ENCODE peak calls at places on chromosomes 6 and 20, in four cellular contexts. O is prostate gland, S is suprapubic skin, K is IMR-90. D is an unnamed sample.

GRCh38 chr6:161242779-161243693 is 30.8 kb downstream of the AGPAT4 start:
- DNase-seq in K (peak), O (no peak), S (no peak), D (no peak)

GRCh38 chr6:107230448-107230847 is 115.1 kb upstream of the BEND3 start:
- DNase-seq in K (no peak), S (no peak), O (no peak), D (no peak)

GRCh38 chr20:44526129-44526528 is 4.3 kb upstream of the SERINC3 start:
- DNase-seq in O (no peak), S (no peak), K (peak), D (no peak)

GRCh38 chr6:116410945-116411623 is 40.3 kb downstream of the DSE start:
- DNase-seq in K (peak), S (no peak), O (no peak), D (peak)

GRCh38 chr6:136586295-136586694 is 36.1 kb upstream of the MAP7 start:
- DNase-seq in K (peak), O (no peak), S (no peak), D (no peak)

GRCh38 chr6:4506806-4507205 is 269.4 kb upstream of the CDYL start:
- DNase-seq in S (no peak), K (no peak), O (no peak), D (no peak)

GRCh38 chr20:12798286-12798685 is 210.5 kb upstream of the SPTLC3 start:
- DNase-seq in O (no peak), S (no peak), K (no peak), D (no peak)

GRCh38 chr20:44491635-44492395 is 16.1 kb downstream of the TTPAL start:
- DNase-seq in S (no peak), K (peak), O (no peak), D (no peak)

GRCh38 chr6:96542702-96543101 is 20.2 kb upstream of the FHL5 start:
- DNase-seq in O (no peak), S (no peak), K (no peak), D (no peak)

GRCh38 chr6:105178636-105179035 is 1.2 kb downstream of the POPDC3 start:
- DNase-seq in K (no peak), O (no peak), S (no peak), D (no peak)

GRCh38 chr6:39189915-39190544 is 39.2 kb downstream of the KCNK5 start:
- DNase-seq in O (no peak), S (no peak), K (peak), D (peak)

GRCh38 chr20:43988867-43989266 is 74.2 kb downstream of the TOX2 start:
- DNase-seq in O (no peak), S (peak), K (peak), D (no peak)

GRCh38 chr6:137415127-137415833 is 78.9 kb downstream of the OLIG3 start:
- DNase-seq in S (no peak), K (peak), O (peak), D (peak)

GRCh38 chr6:76518443-76518842 is 446.0 kb upstream of the IMPG1 start:
- DNase-seq in K (no peak), O (no peak), S (no peak), D (no peak)

GRCh38 chr6:88916615-88917198 is 46.7 kb downstream of the RNGTT start:
- DNase-seq in O (no peak), K (no peak), S (no peak), D (no peak)

GRCh38 chr6:110158479-110158878 is 21.0 kb downstream of the WASF1 start:
- DNase-seq in O (no peak), S (no peak), K (peak), D (no peak)

DNA sequence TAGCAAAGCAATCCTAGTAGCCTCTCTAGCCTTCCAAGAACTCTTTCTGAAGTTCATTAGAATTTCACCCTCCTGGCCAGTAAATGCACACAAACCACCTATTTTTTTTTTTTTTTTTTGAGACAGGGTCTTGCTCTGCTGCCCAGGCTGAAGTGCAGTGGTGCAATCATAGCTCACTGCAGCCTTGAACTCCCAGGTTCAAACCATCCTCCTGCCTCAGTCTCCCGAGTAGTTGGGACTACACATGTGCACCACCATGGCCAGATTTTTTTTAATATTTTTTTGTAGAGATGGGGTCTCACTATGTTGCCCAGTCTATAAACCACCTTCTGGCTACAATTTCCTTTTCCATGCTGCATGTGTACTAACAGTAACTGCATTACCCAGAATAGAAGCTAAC is 301.3 kb downstream of the ZNF217 start:
- DNase-seq in S (no peak), O (no peak), K (no peak), D (no peak)
- H3K4me3 ChIP-seq in S (no peak), O (no peak), K (no peak), D (no peak)

GRCh38 chr6:36668601-36669390 is 9.7 kb upstream of the CDKN1A start:
- DNase-seq in O (no peak), S (no peak), K (no peak), D (no peak)

GRCh38 chr6:36665180-36665579 is 13.3 kb upstream of the CDKN1A start:
- DNase-seq in S (no peak), O (no peak), K (no peak), D (no peak)

GRCh38 chr6:36670271-36670670 is 8.2 kb upstream of the CDKN1A start:
- DNase-seq in K (no peak), O (no peak), S (no peak), D (no peak)

GRCh38 chr6:36663504-36664446 is 14.7 kb upstream of the CDKN1A start:
- DNase-seq in O (no peak), S (no peak), K (no peak), D (no peak)

GRCh38 chr6:36666726-36667591 is 11.6 kb upstream of the CDKN1A start:
- DNase-seq in K (peak), S (peak), O (peak), D (peak)
- TF ChIP-seq POLR2A in K (no peak), S (no peak), O (peak), D (no peak)

GRCh38 chr6:42043787-42044475 is 6.4 kb upstream of the TAF8 start:
- DNase-seq in S (peak), K (peak), O (peak), D (peak)
- H3K4me3 ChIP-seq in S (peak), K (no peak), O (no peak), D (no peak)

DNA sequence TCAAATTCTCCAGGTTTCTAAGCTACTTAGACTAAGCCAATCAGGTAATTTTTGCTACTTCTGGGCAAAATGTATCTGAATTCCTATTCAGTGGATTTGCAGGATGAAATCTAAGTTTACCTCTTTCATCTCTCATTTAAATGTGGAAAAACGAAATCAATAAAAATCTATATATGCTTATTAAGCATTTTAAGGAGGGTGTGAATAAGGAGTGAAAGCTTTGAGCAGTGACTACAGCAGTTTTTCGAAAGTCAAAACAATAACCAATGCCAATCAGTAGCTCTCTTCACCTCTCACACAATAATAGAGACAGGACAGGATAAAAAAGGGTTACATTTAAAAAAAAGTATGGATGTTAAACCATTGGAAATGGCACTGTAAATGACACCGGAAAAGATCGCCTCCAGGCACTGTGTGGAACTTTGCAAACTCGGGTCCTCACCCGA is 476 bp upstream of the BCKDHB start:
- DNase-seq in S (no peak), K (no peak), O (no peak), D (no peak)
- TF ChIP-seq POLR2A in S (no peak), K (no peak), O (no peak), D (no peak)

GRCh38 chr6:36598326-36598725 is 4.2 kb downstream of the SRSF3 start:
- DNase-seq in S (no peak), K (no peak), O (no peak), D (no peak)

GRCh38 chr6:36599791-36600209 is 5.6 kb downstream of the SRSF3 start:
- DNase-seq in O (no peak), K (peak), S (peak), D (peak)

GRCh38 chr6:36598739-36599318 is 4.7 kb downstream of the SRSF3 start:
- DNase-seq in K (no peak), O (no peak), S (no peak), D (no peak)

GRCh38 chr6:36596359-36596758 is 2.2 kb downstream of the SRSF3 start:
- DNase-seq in O (no peak), K (no peak), S (no peak), D (no peak)

DNA sequence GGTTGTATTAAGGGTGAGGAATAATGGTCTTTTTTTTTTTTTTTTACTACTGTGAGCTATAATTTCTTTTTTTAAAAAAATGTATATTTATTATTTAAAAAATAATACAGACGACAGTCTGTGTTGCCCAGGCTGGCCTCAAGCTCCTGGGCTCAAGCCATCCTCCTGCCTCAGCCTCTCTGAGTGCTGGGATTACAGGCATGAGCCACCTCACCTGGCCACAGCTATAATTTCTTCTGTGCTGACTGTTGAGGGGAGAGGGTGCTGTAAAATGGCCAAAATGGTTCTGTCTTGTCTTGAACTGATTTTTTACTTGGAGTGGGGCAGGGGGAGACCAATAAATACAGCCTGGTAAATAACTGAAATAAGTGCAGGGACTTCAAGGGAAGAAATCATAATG is 3.6 kb downstream of the SRSF3 start:
- DNase-seq in S (no peak), K (no peak), O (no peak), D (no peak)
- H3K4me3 ChIP-seq in S (peak), K (peak), O (peak), D (no peak)

GRCh38 chr6:81752969-81753708 is 658 bp upstream of the TENT5A start:
- DNase-seq in O (peak), K (peak), S (peak), D (peak)
- TF ChIP-seq POLR2A in O (peak), K (peak), S (no peak), D (peak)

D was measured in body of pancreas.